ENCODE peak calls at places on chromosomes 11 and 22, in eight cellular contexts. A is fibroblast of mammary gland, H is neural crest cell, J is glutamatergic neuron, W is MCF 10A, Z is A673, V is sigmoid colon, Y is GM23338. M is an unnamed sample.

GRCh38 chr11:55895216-55895615 is 12.1 kb downstream of the TRIM51 start:
- DNase-seq in A (no peak), H (no peak), J (no peak), W (no peak), Z (no peak), V (no peak), Y (peak), M (no peak)

GRCh38 chr11:57597461-57597892 is at the start of gene SERPING1:
- DNase-seq in A (peak), H (peak), J (no peak), W (no peak), Z (no peak), V (peak), Y (peak), M (no peak)

GRCh38 chr22:42649261-42650056 is at the start of gene CYB5R3:
- DNase-seq in A (peak), H (peak), J (peak), W (peak), Z (peak), V (peak), Y (peak), M (peak)

GRCh38 chr11:114058871-114059277 is 637 bp upstream of the ZBTB16 start:
- DNase-seq in A (peak), H (no peak), J (no peak), W (no peak), Z (no peak), V (peak), Y (peak), M (no peak)

GRCh38 chr11:128867277-128867676 is at the start of gene KCNJ1:
- DNase-seq in A (no peak), H (no peak), J (no peak), W (no peak), Z (no peak), V (no peak), Y (no peak), M (peak)

GRCh38 chr11:23206736-23207336 is 346.6 kb upstream of the CCDC179 start:
- DNase-seq in A (no peak), H (no peak), J (no peak), W (no peak), Z (no peak), V (no peak), Y (no peak), M (peak)

GRCh38 chr11:69707156-69707555 is 3.3 kb upstream of the FGF19 start:
- DNase-seq in A (no peak), H (no peak), J (no peak), W (peak), Z (peak), V (no peak), Y (peak), M (peak)

GRCh38 chr11:68838572-68838964 is 3.1 kb downstream of the CPT1A start:
- DNase-seq in A (peak), H (no peak), J (no peak), W (peak), Z (no peak), V (peak), Y (no peak), M (no peak)

GRCh38 chr11:131038597-131038996 is 122.3 kb upstream of the SNX19 start:
- DNase-seq in A (peak), H (no peak), J (no peak), W (peak), Z (peak), V (no peak), Y (peak), M (peak)

GRCh38 chr11:134027671-134028070 is 41.2 kb upstream of the JAM3 start:
- DNase-seq in A (no peak), H (no peak), J (no peak), W (no peak), Z (no peak), V (no peak), Y (no peak), M (no peak)

GRCh38 chr11:76322593-76323341 is 58.2 kb downstream of the THAP12 start:
- DNase-seq in A (no peak), H (no peak), J (no peak), W (no peak), Z (no peak), V (no peak), Y (no peak), M (no peak)

GRCh38 chr11:93757924-93758865 is 16.7 kb downstream of the C11orf54 start:
- DNase-seq in A (no peak), H (no peak), J (no peak), W (no peak), Z (no peak), V (no peak), Y (no peak), M (no peak)

GRCh38 chr22:49691256-49691655 is 136.4 kb downstream of the BRD1 start:
- DNase-seq in A (no peak), H (no peak), J (no peak), W (no peak), Z (no peak), V (no peak), Y (no peak), M (no peak)

GRCh38 chr22:40524392-40525249 is 111.9 kb downstream of the MRTFA start:
- DNase-seq in A (peak), H (no peak), J (no peak), W (peak), Z (no peak), V (no peak), Y (peak), M (peak)

GRCh38 chr11:127017482-127017881 is 16.9 kb upstream of the KIRREL3 start:
- DNase-seq in A (peak), H (peak), J (peak), W (peak), Z (peak), V (no peak), Y (peak), M (peak)
- TF ChIP-seq CTCF in A (peak), H (peak), J (peak), W (no peak), Z (peak), V (no peak), Y (peak), M (no peak)

DNA sequence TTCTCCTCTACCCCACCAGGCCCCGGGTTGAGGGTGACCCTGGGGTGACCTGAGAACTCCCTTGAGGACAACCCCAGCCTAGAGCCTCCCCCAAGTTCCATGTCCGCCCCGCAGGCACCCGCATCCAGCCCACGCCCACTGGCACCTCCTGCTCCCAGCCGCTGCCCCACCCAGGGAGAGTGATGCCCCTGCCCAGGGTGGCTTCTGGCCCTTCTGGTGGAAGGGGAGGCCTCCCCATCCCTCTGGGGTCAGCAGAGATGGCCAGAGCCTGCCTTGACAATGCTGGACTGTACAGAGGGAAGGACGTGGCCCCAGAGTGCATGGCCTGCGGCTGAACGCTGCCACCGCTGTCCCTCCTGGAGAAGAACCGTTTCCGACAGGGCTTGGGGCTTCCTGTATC is 1.1 kb upstream of the TH start:
- DNase-seq in A (no peak), H (no peak), J (no peak), W (no peak), Z (no peak), V (no peak), Y (no peak), M (no peak)
- TF ChIP-seq CTCF in A (no peak), H (no peak), J (no peak), W (no peak), Z (no peak), V (no peak), Y (no peak), M (no peak)

GRCh38 chr22:24156146-24156914 is 25.0 kb upstream of the SUSD2 start:
- DNase-seq in A (peak), H (no peak), J (peak), W (peak), Z (peak), V (no peak), Y (peak), M (no peak)

GRCh38 chr22:24153959-24154358 is 27.3 kb upstream of the SUSD2 start:
- DNase-seq in A (no peak), H (no peak), J (no peak), W (no peak), Z (no peak), V (no peak), Y (no peak), M (no peak)

GRCh38 chr22:24154826-24155225 is 26.5 kb upstream of the SUSD2 start:
- DNase-seq in A (no peak), H (no peak), J (no peak), W (no peak), Z (no peak), V (no peak), Y (no peak), M (no peak)

GRCh38 chr22:24156915-24157782 is 24.1 kb upstream of the SUSD2 start:
- DNase-seq in A (peak), H (peak), J (peak), W (peak), Z (peak), V (peak), Y (peak), M (peak)

DNA sequence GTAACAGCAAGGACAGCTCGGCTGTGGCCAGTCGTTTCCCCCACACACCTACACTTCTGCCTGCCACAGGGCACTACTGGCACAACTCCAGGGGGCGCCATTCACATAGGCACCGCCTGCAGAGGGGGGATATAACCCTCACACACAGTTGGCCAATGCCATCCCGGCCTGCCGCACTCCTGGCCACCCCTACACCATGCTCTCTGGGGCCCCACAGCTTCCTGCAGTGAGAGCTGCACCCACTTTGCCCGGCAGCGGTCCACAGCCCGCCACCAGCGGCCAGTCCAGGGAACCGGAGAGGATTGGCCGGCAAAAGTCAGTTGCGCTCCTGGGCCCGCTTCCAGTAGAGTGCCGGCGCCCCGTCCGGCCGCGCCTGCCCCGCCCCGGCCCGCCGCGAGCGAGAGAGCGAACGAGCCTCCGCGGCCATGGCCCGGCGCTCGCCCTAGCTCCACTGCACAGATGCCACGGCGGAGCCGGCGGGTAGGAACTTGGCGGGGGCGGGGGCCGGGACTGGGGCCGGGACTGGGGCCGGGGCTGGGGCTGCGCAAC is 25.6 kb upstream of the SUSD2 start:
- DNase-seq in A (peak), H (peak), J (peak), W (peak), Z (peak), V (peak), Y (peak), M (peak)
- TF ChIP-seq CTCF in A (peak), H (peak), J (peak), W (peak), Z (peak), V (peak), Y (peak), M (peak)

GRCh38 chr11:120168960-120169681 is 31.2 kb upstream of the TRIM29 start:
- DNase-seq in A (peak), H (peak), J (peak), W (peak), Z (peak), V (peak), Y (peak), M (peak)
- TF ChIP-seq CTCF in A (no peak), H (peak), J (peak), W (peak), Z (peak), V (peak), Y (peak), M (peak)

DNA sequence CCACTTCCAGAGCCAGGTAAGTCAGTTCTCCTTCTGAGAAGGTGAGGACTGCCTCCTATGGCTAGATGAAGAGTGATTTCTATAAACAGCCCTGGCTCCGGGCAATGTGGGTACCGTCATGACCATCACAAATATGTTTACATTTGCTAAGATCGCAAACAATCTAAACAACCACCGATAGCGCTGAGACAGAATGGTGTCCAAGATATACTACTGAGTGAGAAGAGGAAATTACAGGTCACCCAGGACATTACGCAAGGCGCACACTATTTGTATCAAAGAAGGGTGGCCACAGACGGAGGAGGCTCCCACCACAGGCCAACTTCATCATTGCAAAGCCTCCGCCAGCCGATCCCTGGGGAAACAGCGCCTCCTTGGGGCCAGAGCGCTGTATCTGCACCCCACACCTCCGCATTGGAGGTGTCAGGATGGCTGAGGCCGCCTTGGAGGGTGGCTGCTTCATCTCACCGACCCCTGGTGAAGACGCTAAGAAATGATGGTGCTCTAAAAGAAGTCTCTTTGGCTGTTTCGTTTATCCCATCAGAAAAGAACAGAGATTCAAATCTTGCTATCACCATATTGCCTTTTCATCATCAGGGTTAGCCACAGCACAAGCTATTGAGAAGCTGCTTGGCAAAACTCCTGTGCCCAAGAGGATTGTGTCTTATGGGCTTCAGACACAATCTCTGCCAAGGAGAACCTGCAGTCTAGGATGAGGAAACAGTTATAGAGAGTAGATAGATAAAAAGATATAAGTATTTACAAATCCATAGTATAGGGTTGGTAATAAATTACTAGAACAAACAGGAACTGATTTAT is 12.3 kb upstream of the ASRGL1 start:
- DNase-seq in A (peak), H (peak), J (peak), W (peak), Z (peak), V (no peak), Y (peak), M (peak)
- TF ChIP-seq CTCF in A (peak), H (peak), J (peak), W (no peak), Z (peak), V (peak), Y (peak), M (peak)

GRCh38 chr11:65287601-65288000 is 25.8 kb downstream of the POLA2 start:
- DNase-seq in A (no peak), H (no peak), J (no peak), W (no peak), Z (no peak), V (no peak), Y (no peak), M (no peak)
- TF ChIP-seq CTCF in A (no peak), H (no peak), J (no peak), W (no peak), Z (no peak), V (no peak), Y (no peak), M (no peak)

M was measured in bronchial epithelial cell.